ENCODE peak calls at places on chromosomes 16 and 17, in four cellular contexts. J is A549, W is H1, H is HepG2. O is an unnamed sample.

GRCh38 chr17:17264430-17264829 is 16.6 kb downstream of the COPS3 start:
- DNase-seq in J (no peak), W (no peak), H (no peak), O (no peak)

GRCh38 chr16:55437627-55438026 is 41.4 kb upstream of the MMP2 start:
- DNase-seq in J (no peak), W (no peak), H (no peak), O (no peak)

GRCh38 chr16:22638393-22639206 is 127.9 kb downstream of the NPIPB5 start:
- DNase-seq in J (no peak), W (no peak), H (no peak), O (no peak)

GRCh38 chr16:27547134-27547533 is 2.6 kb downstream of the GTF3C1 start:
- DNase-seq in J (no peak), W (no peak), H (no peak), O (no peak)

GRCh38 chr16:66399930-66400329 is 27.2 kb upstream of the BEAN1 start:
- DNase-seq in J (no peak), W (no peak), H (no peak), O (no peak)

GRCh38 chr16:54657058-54657708 is 273.5 kb upstream of the IRX5 start:
- DNase-seq in J (no peak), W (no peak), H (no peak), O (no peak)

GRCh38 chr17:69729937-69730336 is 315.4 kb downstream of the MAP2K6 start:
- DNase-seq in J (no peak), W (no peak), H (no peak), O (no peak)

GRCh38 chr17:29933379-29933778 is 3.4 kb upstream of the SSH2 start:
- DNase-seq in J (no peak), W (no peak), H (peak; percentile 52), O (no peak)

GRCh38 chr16:89295915-89296314 is 78.4 kb downstream of the ZNF778 start:
- DNase-seq in J (no peak), W (no peak), H (no peak), O (no peak)

GRCh38 chr17:18910881-18911280 is 41.1 kb upstream of the SLC5A10 start:
- DNase-seq in J (no peak), W (no peak), H (no peak), O (no peak)

GRCh38 chr17:10265100-10265810 is 66.8 kb upstream of the GAS7 start:
- DNase-seq in J (no peak), W (no peak), H (no peak), O (peak; percentile 23)

GRCh38 chr16:50548659-50549560 is 714 bp downstream of the NKD1 start:
- DNase-seq in J (peak; percentile 34), W (no peak), H (no peak), O (no peak)

GRCh38 chr16:69451166-69451565 is 26.7 kb downstream of the CYB5B start:
- DNase-seq in J (no peak), W (no peak), H (no peak), O (no peak)

DNA sequence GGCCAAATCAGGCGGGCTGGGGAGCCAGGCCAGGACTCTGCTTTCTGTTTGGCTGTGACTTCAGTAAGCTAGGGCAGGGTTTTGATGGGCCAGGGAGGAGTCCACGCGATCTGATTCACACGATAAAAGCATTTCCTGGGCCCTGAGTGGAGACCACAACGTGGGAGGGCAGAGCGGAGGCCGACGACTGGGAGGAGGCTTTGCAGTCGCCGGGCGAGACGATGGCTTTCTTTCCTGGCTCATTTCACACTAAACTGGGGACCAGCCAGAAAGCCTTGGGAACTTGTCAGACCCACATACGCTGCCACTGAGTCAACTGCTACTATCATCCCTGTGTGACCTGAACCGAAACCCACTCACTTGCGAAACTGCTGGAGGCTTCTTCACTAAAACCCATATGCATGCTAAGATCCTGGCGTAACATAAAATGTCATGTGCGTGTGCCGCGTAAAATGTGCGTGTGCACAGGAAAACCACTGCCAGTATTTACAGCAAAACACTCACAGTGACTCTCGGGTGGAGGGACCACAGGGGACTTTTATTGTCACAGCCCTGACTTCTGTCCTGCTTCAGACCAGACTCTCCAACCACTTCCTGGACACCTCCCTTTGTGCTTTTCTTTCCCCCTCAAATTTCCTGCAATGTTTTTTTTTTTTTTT is 14.2 kb upstream of the RHBDF2 start:
- DNase-seq in J (no peak), W (no peak), H (no peak), O (peak; percentile 82)
- TF ChIP-seq EP300 in J (no peak), W (no peak), H (no peak), O (peak; percentile 87)

GRCh38 chr17:36545465-36546417 is 1.0 kb downstream of the GGNBP2 start:
- DNase-seq in J (peak; percentile 98), W (peak; percentile 94), H (peak; percentile 91), O (peak; percentile 82)
- TF ChIP-seq EP300 in J (no peak), W (peak; percentile 96), H (no peak), O (no peak)

DNA sequence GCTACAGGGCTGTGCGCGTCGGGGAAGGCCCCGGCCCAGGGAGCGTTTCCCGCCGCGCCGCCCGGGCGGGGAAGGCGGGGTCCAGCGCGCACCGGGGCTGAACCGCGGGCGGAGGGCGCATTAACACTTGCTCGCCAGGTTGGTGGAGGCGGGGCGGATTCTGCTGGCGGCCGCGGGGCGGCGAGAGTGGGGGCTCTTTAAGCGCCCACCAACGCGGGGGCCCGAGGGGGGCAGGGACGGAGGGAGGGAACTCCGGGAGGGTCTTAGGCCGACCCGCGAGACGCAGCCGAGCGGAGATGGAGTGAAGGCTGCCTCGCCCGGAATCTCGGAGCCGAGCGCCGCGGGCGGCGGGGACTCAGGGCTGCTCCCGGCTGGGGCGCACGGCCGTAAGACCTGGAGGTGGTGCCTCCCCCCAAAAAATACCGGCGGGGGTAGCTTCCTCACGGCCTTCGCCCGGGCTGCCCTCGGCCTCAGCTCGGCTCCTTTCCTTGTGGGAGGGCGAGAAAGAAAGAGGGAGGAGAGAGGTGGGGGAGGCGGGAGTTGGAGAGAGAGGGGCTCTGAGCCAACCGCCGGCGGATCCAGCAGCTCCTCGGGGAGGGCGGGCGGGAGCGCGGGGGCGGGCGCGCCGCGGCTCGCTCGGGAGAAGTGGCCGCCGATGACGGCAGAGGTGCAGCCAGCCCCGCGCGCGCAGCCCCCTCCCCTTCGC is 415 bp upstream of the FOXF1 start:
- DNase-seq in J (no peak), W (no peak), H (no peak), O (no peak)
- TF ChIP-seq EP300 in J (no peak), W (no peak), H (no peak), O (no peak)

DNA sequence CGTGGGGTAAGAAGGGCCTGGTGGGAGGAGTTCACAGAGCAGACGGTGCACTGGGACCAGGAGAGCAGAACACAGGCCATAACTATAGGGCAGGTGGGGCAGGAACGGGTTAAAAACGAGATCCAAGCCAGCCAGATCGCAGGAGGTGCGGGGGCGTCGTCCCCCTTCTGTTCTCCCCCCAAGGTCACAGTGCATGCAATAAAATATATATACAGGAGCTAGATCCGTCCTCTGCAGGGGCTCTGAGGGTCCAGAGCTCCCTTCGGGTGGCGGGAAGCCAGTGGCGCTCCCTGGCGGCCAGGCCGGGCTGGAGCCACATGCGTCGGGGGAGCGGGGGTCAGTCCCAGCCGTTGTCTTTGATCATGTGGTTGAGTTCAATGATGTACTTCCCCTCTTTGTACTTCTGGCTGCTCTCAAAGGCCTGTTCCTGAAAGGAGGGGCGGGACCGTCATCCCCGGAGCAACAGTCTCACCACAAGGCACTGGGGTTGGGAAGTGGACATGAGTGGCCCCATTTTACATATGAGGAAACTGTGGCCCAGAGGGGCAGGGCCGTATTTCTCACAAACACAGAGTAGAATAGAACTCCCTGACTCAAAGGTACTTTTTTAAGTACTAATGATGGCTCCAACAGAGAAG is 768 bp upstream of the TBX6 start:
- DNase-seq in J (peak; percentile 96), W (no peak), H (peak; percentile 92), O (peak; percentile 93)
- TF ChIP-seq EP300 in J (no peak), W (no peak), H (no peak), O (no peak)

O was measured in GM12878.